ENCODE peak calls at places on chromosomes 3 and 15, in six cellular contexts. T is HepG2, C is GM12878, D is GM12891, U is SK-N-SH, X is H1. E is an unnamed sample.

GRCh38 chr3:152384412-152384811 is 115.7 kb downstream of the MBNL1 start:
- DNase-seq in U (no peak), X (no peak), D (no peak), C (no peak), T (no peak), E (no peak)

GRCh38 chr3:164521644-164522043 is 556.7 kb downstream of the SI start:
- DNase-seq in C (no peak), D (no peak), X (no peak), U (no peak), T (no peak), E (no peak)

GRCh38 chr3:184377882-184378445 is at the start of gene THPO:
- DNase-seq in X (no peak), U (no peak), T (peak), C (no peak), D (no peak), E (no peak)

GRCh38 chr15:35769656-35770055 is 223.7 kb upstream of the DPH6 start:
- DNase-seq in C (no peak), D (no peak), X (no peak), T (no peak), U (no peak), E (no peak)

GRCh38 chr15:30905821-30906220 is 2.1 kb downstream of the FAN1 start:
- DNase-seq in C (no peak), T (no peak), U (no peak), X (no peak), D (no peak), E (no peak)

GRCh38 chr15:67968564-67969440 is 85.3 kb upstream of the PIAS1 start:
- DNase-seq in C (no peak), U (no peak), T (no peak), X (no peak), D (no peak), E (no peak)

GRCh38 chr15:65903296-65904073 is 34.2 kb downstream of the RAB11A start:
- DNase-seq in D (no peak), T (peak), C (no peak), U (no peak), X (no peak), E (no peak)

GRCh38 chr15:40306908-40307307 is 827 bp downstream of the PLCB2 start:
- DNase-seq in U (no peak), T (no peak), D (no peak), X (no peak), C (no peak), E (no peak)

GRCh38 chr3:25573386-25574171 is 91.1 kb downstream of the TOP2B start:
- DNase-seq in D (no peak), C (no peak), T (no peak), X (no peak), U (peak), E (no peak)

GRCh38 chr3:100802126-100802525 is 92.8 kb downstream of the TFG start:
- DNase-seq in U (no peak), T (no peak), X (no peak), D (no peak), C (no peak), E (no peak)

GRCh38 chr3:139020868-139021234 is at the start of gene PRR23B:
- DNase-seq in T (peak), X (no peak), D (no peak), U (peak), C (no peak), E (no peak)
- TF ChIP-seq TAF1 in T (no peak), X (no peak), D (no peak), U (no peak), C (no peak), E (no peak)

DNA sequence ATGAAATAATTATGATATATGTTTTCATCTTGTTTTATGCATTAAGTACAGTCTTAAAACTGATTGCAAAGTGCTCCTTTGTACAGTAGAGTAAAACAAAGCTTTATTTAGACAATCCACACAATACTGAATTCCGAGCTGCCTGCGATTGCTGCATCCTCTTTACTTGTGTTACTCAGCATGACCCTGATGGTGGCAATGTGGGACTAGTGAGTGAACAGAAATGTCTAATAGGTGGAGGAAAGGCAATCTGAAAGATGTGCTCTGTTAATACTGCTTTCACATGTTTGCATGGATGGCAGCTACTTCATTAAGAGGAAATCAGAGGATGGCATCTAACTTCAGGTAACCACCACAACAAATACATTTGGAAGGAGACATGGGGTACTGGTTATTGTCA is 930.4 kb upstream of the SEMA6D start:
- DNase-seq in D (no peak), X (no peak), U (no peak), C (no peak), T (no peak), E (no peak)
- TF ChIP-seq POLR2AphosphoS5 in D (no peak), X (no peak), U (no peak), C (no peak), T (no peak), E (no peak)

GRCh38 chr3:135736740-135737139 is 228.8 kb upstream of the PPP2R3A start:
- DNase-seq in T (peak), X (peak), D (no peak), C (no peak), U (no peak), E (no peak)
- TF ChIP-seq TAF1 in T (no peak), X (no peak), D (no peak), C (no peak), U (no peak), E (no peak)

GRCh38 chr15:43135351-43135750 is 2.0 kb downstream of the TMEM62 start:
- DNase-seq in X (no peak), D (no peak), C (no peak), T (no peak), U (no peak), E (no peak)
- TF ChIP-seq POLR2AphosphoS5 in X (no peak), D (no peak), C (no peak), T (no peak), U (no peak), E (no peak)